ENCODE peak calls at places on chromosomes 2 and 18, in eight cellular contexts. Z is OCI-LY7, Q is SW480, T is RPMI7951, K is COR-L47, E is fibroblast of lung, L is RPMI8226, F is endothelial cell of umbilical vein. D is an unnamed sample.

GRCh38 chr2:236333417-236334121 is 69.4 kb upstream of the ASB18 start:
- DNase-seq in Z (no peak), Q (no peak), T (no peak), K (no peak), E (no peak), L (no peak), F (no peak), D (no peak)

GRCh38 chr18:62829936-62830335 is 114.6 kb downstream of the PHLPP1 start:
- DNase-seq in Z (no peak), Q (no peak), T (no peak), K (no peak), E (peak), L (no peak), F (no peak), D (no peak)

GRCh38 chr18:76589866-76590265 is 94.8 kb upstream of the ZNF516 start:
- DNase-seq in Z (no peak), Q (no peak), T (no peak), K (no peak), E (no peak), L (no peak), F (no peak), D (no peak)

GRCh38 chr2:54644236-54644635 is 79.2 kb upstream of the EML6 start:
- DNase-seq in Z (no peak), Q (no peak), T (no peak), K (no peak), E (no peak), L (no peak), F (no peak), D (no peak)

GRCh38 chr2:8676915-8677645 is 4.8 kb upstream of the ID2 start:
- DNase-seq in Z (no peak), Q (peak), T (no peak), K (no peak), E (peak), L (no peak), F (no peak), D (peak)

GRCh38 chr18:10003866-10004265 is 90.0 kb downstream of the VAPA start:
- DNase-seq in Z (no peak), Q (no peak), T (no peak), K (no peak), E (no peak), L (no peak), F (no peak), D (no peak)

GRCh38 chr2:38017836-38018235 is 58.1 kb downstream of the CYP1B1 start:
- DNase-seq in Z (no peak), Q (no peak), T (no peak), K (no peak), E (no peak), L (no peak), F (no peak), D (no peak)

GRCh38 chr2:218022131-218022850 is 19.5 kb upstream of the TNS1 start:
- DNase-seq in Z (no peak), Q (no peak), T (no peak), K (no peak), E (no peak), L (no peak), F (no peak), D (no peak)

GRCh38 chr2:184566716-184567115 is 31.6 kb upstream of the ZNF804A start:
- DNase-seq in Z (no peak), Q (no peak), T (no peak), K (no peak), E (no peak), L (no peak), F (no peak), D (no peak)

GRCh38 chr2:237603718-237604362 is 13.3 kb upstream of the RAB17 start:
- DNase-seq in Z (peak), Q (no peak), T (peak), K (no peak), E (peak), L (no peak), F (peak), D (no peak)

GRCh38 chr18:58196164-58196563 is 152.1 kb downstream of the NEDD4L start:
- DNase-seq in Z (no peak), Q (no peak), T (no peak), K (no peak), E (no peak), L (no peak), F (peak), D (no peak)

GRCh38 chr2:26456701-26457224 is 21.2 kb downstream of the OTOF start:
- DNase-seq in Z (no peak), Q (peak), T (peak), K (no peak), E (no peak), L (no peak), F (no peak), D (peak)

GRCh38 chr2:101673920-101674319 is 23.6 kb upstream of the MAP4K4 start:
- DNase-seq in Z (no peak), Q (no peak), T (no peak), K (no peak), E (no peak), L (no peak), F (no peak), D (no peak)

GRCh38 chr2:197215988-197216979 is 94.3 kb downstream of the ANKRD44 start:
- DNase-seq in Z (peak), Q (no peak), T (peak), K (no peak), E (peak), L (peak), F (peak), D (no peak)

GRCh38 chr2:38444247-38444646 is 67.2 kb upstream of the ATL2 start:
- DNase-seq in Z (no peak), Q (peak), T (peak), K (peak), E (no peak), L (no peak), F (no peak), D (no peak)

GRCh38 chr2:109558076-109558882 is 55.5 kb downstream of the SEPTIN10 start:
- DNase-seq in Z (no peak), Q (peak), T (peak), K (no peak), E (peak), L (no peak), F (peak), D (peak)

GRCh38 chr2:188132385-188132784 is 159.3 kb upstream of the GULP1 start:
- DNase-seq in Z (no peak), Q (no peak), T (no peak), K (peak), E (peak), L (no peak), F (no peak), D (no peak)

GRCh38 chr2:217804786-217805678 is 197.8 kb downstream of the TNS1 start:
- DNase-seq in Z (no peak), Q (no peak), T (peak), K (no peak), E (peak), L (no peak), F (no peak), D (no peak)

GRCh38 chr2:66890286-66890812 is 455.4 kb downstream of the MEIS1 start:
- DNase-seq in Z (no peak), Q (no peak), T (no peak), K (no peak), E (peak), L (no peak), F (peak), D (no peak)

GRCh38 chr2:9102861-9103662 is 99.6 kb upstream of the MBOAT2 start:
- DNase-seq in Z (no peak), Q (peak), T (no peak), K (no peak), E (peak), L (no peak), F (no peak), D (peak)

GRCh38 chr2:21146638-21147037 is 22.9 kb downstream of the TDRD15 start:
- DNase-seq in Z (no peak), Q (no peak), T (no peak), K (no peak), E (no peak), L (no peak), F (no peak), D (no peak)

GRCh38 chr2:159713691-159714585 is 1.6 kb downstream of the MARCHF7 start:
- DNase-seq in Z (peak), Q (no peak), T (peak), K (peak), E (peak), L (peak), F (peak), D (no peak)

GRCh38 chr2:96174251-96175144 is 29.3 kb upstream of the DUSP2 start:
- DNase-seq in Z (peak), Q (peak), T (peak), K (peak), E (peak), L (peak), F (peak), D (peak)

GRCh38 chr2:55147041-55147440 is 85.1 kb downstream of the CLHC1 start:
- DNase-seq in Z (no peak), Q (no peak), T (no peak), K (no peak), E (no peak), L (no peak), F (no peak), D (no peak)

GRCh38 chr2:175964195-175964594 is 37.9 kb downstream of the LNPK start:
- DNase-seq in Z (peak), Q (peak), T (no peak), K (peak), E (no peak), L (peak), F (no peak), D (peak)